ENCODE peak calls at places on chromosomes 6 and 20, in five cellular contexts. One of them, this sample, is unnamed.

GRCh38 chr20:41391587-41392001 is 25.0 kb upstream of the EMILIN3 start:
- DNase-seq in EH: peak
- DNase-seq in hypothalamus: no peak
- DNase-seq in GM04504: no peak
- DNase-seq in midbrain: no peak
- DNase-seq in this sample: no peak

GRCh38 chr6:38973178-38974057 is 75.2 kb upstream of the GLP1R start:
- DNase-seq in EH: peak
- DNase-seq in hypothalamus: no peak
- DNase-seq in GM04504: peak
- DNase-seq in midbrain: peak
- DNase-seq in this sample: peak

GRCh38 chr6:12555267-12555666 is 161.3 kb upstream of the PHACTR1 start:
- DNase-seq in EH: peak
- DNase-seq in hypothalamus: no peak
- DNase-seq in GM04504: peak
- DNase-seq in midbrain: no peak
- DNase-seq in this sample: no peak

GRCh38 chr6:13834762-13835161 is 20.4 kb upstream of the MCUR1 start:
- DNase-seq in EH: no peak
- DNase-seq in hypothalamus: no peak
- DNase-seq in GM04504: no peak
- DNase-seq in midbrain: no peak
- DNase-seq in this sample: no peak

GRCh38 chr6:107657755-107658461 is 166.2 kb downstream of the SCML4 start:
- DNase-seq in EH: peak
- DNase-seq in hypothalamus: no peak
- DNase-seq in GM04504: no peak
- DNase-seq in midbrain: no peak
- DNase-seq in this sample: peak

GRCh38 chr6:35077713-35078105 is 63.4 kb downstream of the TCP11 start:
- DNase-seq in EH: no peak
- DNase-seq in hypothalamus: no peak
- DNase-seq in GM04504: no peak
- DNase-seq in midbrain: no peak
- DNase-seq in this sample: no peak

GRCh38 chr6:14499804-14500203 is 382.2 kb downstream of the CD83 start:
- DNase-seq in EH: peak
- DNase-seq in hypothalamus: no peak
- DNase-seq in GM04504: peak
- DNase-seq in midbrain: no peak
- DNase-seq in this sample: peak

GRCh38 chr6:125943528-125944433 is 12.8 kb upstream of the HINT3 start:
- DNase-seq in EH: no peak
- DNase-seq in hypothalamus: no peak
- DNase-seq in GM04504: no peak
- DNase-seq in midbrain: no peak
- DNase-seq in this sample: no peak

GRCh38 chr20:50632701-50633100 is 58.6 kb downstream of the RIPOR3 start:
- DNase-seq in EH: no peak
- DNase-seq in hypothalamus: no peak
- DNase-seq in GM04504: no peak
- DNase-seq in midbrain: no peak
- DNase-seq in this sample: no peak

GRCh38 chr6:20029979-20030378 is 182.3 kb downstream of the MBOAT1 start:
- DNase-seq in EH: no peak
- DNase-seq in hypothalamus: no peak
- DNase-seq in GM04504: no peak
- DNase-seq in midbrain: no peak
- DNase-seq in this sample: no peak

GRCh38 chr6:35243386-35243958 is 16.1 kb upstream of the ZNF76 start:
- DNase-seq in EH: no peak
- DNase-seq in hypothalamus: no peak
- DNase-seq in GM04504: no peak
- DNase-seq in midbrain: no peak
- DNase-seq in this sample: no peak

GRCh38 chr6:142413111-142413510 is 111.3 kb downstream of the ADGRG6 start:
- DNase-seq in EH: peak
- DNase-seq in hypothalamus: no peak
- DNase-seq in GM04504: no peak
- DNase-seq in midbrain: no peak
- DNase-seq in this sample: no peak

GRCh38 chr6:21840428-21840827 is 246.9 kb downstream of the SOX4 start:
- DNase-seq in EH: peak
- DNase-seq in hypothalamus: no peak
- DNase-seq in GM04504: no peak
- DNase-seq in midbrain: no peak
- DNase-seq in this sample: no peak

GRCh38 chr6:132114201-132114860 is 163.2 kb upstream of the CCN2 start:
- DNase-seq in EH: peak
- DNase-seq in hypothalamus: no peak
- DNase-seq in GM04504: no peak
- DNase-seq in midbrain: no peak
- DNase-seq in this sample: no peak